ENCODE peak calls at places on chromosome 1, in six cellular contexts. One of them, this sample, is unnamed.

GRCh38 chr1:21669287-21670058 is at the start of gene RAP1GAP:
- DNase-seq in stimulated activated CD8-positive, alpha-beta memory T cell treated with anti-CD3 and anti-CD28 coated beads, Interleukin-2, amount 100 ng/mL, for 48 hours: no peak
- DNase-seq in lung microvascular endothelial cell: no peak
- DNase-seq in ELF-1: peak; percentile 61
- DNase-seq in activated CD4-positive, alpha-beta T cell treated with anti-CD3 and anti-CD28 coated beads, Interleukin-2, amount 10 ng/mL, durations not matched to agents 7 days and 5 days: peak; percentile 34
- DNase-seq in brain microvascular endothelial cell: no peak
- DNase-seq in this sample: peak; percentile 33

GRCh38 chr1:168435439-168435838 is 108.4 kb downstream of the XCL2 start:
- DNase-seq in brain microvascular endothelial cell: no peak
- DNase-seq in activated CD4-positive, alpha-beta T cell treated with anti-CD3 and anti-CD28 coated beads, Interleukin-2, amount 10 ng/mL, durations not matched to agents 7 days and 5 days: no peak
- DNase-seq in lung microvascular endothelial cell: no peak
- DNase-seq in ELF-1: no peak
- DNase-seq in stimulated activated CD8-positive, alpha-beta memory T cell treated with anti-CD3 and anti-CD28 coated beads, Interleukin-2, amount 100 ng/mL, for 48 hours: no peak
- DNase-seq in this sample: no peak

GRCh38 chr1:33815061-33815460 is 48.8 kb upstream of the HMGB4 start:
- DNase-seq in activated CD4-positive, alpha-beta T cell treated with anti-CD3 and anti-CD28 coated beads, Interleukin-2, amount 10 ng/mL, durations not matched to agents 7 days and 5 days: no peak
- DNase-seq in brain microvascular endothelial cell: peak; percentile 1
- DNase-seq in lung microvascular endothelial cell: no peak
- DNase-seq in stimulated activated CD8-positive, alpha-beta memory T cell treated with anti-CD3 and anti-CD28 coated beads, Interleukin-2, amount 100 ng/mL, for 48 hours: no peak
- DNase-seq in ELF-1: no peak
- DNase-seq in this sample: peak; percentile 2

GRCh38 chr1:43329995-43330751 is 7.4 kb upstream of the MPL start:
- DNase-seq in activated CD4-positive, alpha-beta T cell treated with anti-CD3 and anti-CD28 coated beads, Interleukin-2, amount 10 ng/mL, durations not matched to agents 7 days and 5 days: no peak
- DNase-seq in lung microvascular endothelial cell: peak; percentile 93
- DNase-seq in brain microvascular endothelial cell: peak; percentile 89
- DNase-seq in ELF-1: peak; percentile 76
- DNase-seq in stimulated activated CD8-positive, alpha-beta memory T cell treated with anti-CD3 and anti-CD28 coated beads, Interleukin-2, amount 100 ng/mL, for 48 hours: peak; percentile 44
- DNase-seq in this sample: peak; percentile 82

GRCh38 chr1:229040630-229041358 is 230.1 kb upstream of the RAB4A start:
- DNase-seq in ELF-1: no peak
- DNase-seq in lung microvascular endothelial cell: no peak
- DNase-seq in activated CD4-positive, alpha-beta T cell treated with anti-CD3 and anti-CD28 coated beads, Interleukin-2, amount 10 ng/mL, durations not matched to agents 7 days and 5 days: no peak
- DNase-seq in brain microvascular endothelial cell: no peak
- DNase-seq in stimulated activated CD8-positive, alpha-beta memory T cell treated with anti-CD3 and anti-CD28 coated beads, Interleukin-2, amount 100 ng/mL, for 48 hours: no peak
- DNase-seq in this sample: no peak

GRCh38 chr1:183139281-183139942 is 46.7 kb upstream of the LAMC2 start:
- DNase-seq in lung microvascular endothelial cell: peak; percentile 93
- DNase-seq in brain microvascular endothelial cell: no peak
- DNase-seq in ELF-1: no peak
- DNase-seq in activated CD4-positive, alpha-beta T cell treated with anti-CD3 and anti-CD28 coated beads, Interleukin-2, amount 10 ng/mL, durations not matched to agents 7 days and 5 days: no peak
- DNase-seq in stimulated activated CD8-positive, alpha-beta memory T cell treated with anti-CD3 and anti-CD28 coated beads, Interleukin-2, amount 100 ng/mL, for 48 hours: no peak
- DNase-seq in this sample: peak; percentile 61

GRCh38 chr1:107993920-107994319 is 28.9 kb upstream of the VAV3 start:
- DNase-seq in stimulated activated CD8-positive, alpha-beta memory T cell treated with anti-CD3 and anti-CD28 coated beads, Interleukin-2, amount 100 ng/mL, for 48 hours: no peak
- DNase-seq in brain microvascular endothelial cell: no peak
- DNase-seq in activated CD4-positive, alpha-beta T cell treated with anti-CD3 and anti-CD28 coated beads, Interleukin-2, amount 10 ng/mL, durations not matched to agents 7 days and 5 days: no peak
- DNase-seq in lung microvascular endothelial cell: peak; percentile 10
- DNase-seq in ELF-1: no peak
- DNase-seq in this sample: peak; percentile 9

GRCh38 chr1:68128157-68128556 is 77.7 kb upstream of the DIRAS3 start:
- DNase-seq in brain microvascular endothelial cell: peak; percentile 60
- DNase-seq in stimulated activated CD8-positive, alpha-beta memory T cell treated with anti-CD3 and anti-CD28 coated beads, Interleukin-2, amount 100 ng/mL, for 48 hours: no peak
- DNase-seq in lung microvascular endothelial cell: peak; percentile 46
- DNase-seq in ELF-1: peak; percentile 51
- DNase-seq in activated CD4-positive, alpha-beta T cell treated with anti-CD3 and anti-CD28 coated beads, Interleukin-2, amount 10 ng/mL, durations not matched to agents 7 days and 5 days: no peak
- DNase-seq in this sample: peak; percentile 27

GRCh38 chr1:24018611-24019580 is 38.8 kb upstream of the SRSF10 start:
- DNase-seq in brain microvascular endothelial cell: peak; percentile 100
- DNase-seq in activated CD4-positive, alpha-beta T cell treated with anti-CD3 and anti-CD28 coated beads, Interleukin-2, amount 10 ng/mL, durations not matched to agents 7 days and 5 days: no peak
- DNase-seq in lung microvascular endothelial cell: peak; percentile 99
- DNase-seq in ELF-1: peak; percentile 85
- DNase-seq in stimulated activated CD8-positive, alpha-beta memory T cell treated with anti-CD3 and anti-CD28 coated beads, Interleukin-2, amount 100 ng/mL, for 48 hours: no peak
- DNase-seq in this sample: peak; percentile 100

GRCh38 chr1:70745199-70745598 is 302.4 kb downstream of the PTGER3 start:
- DNase-seq in activated CD4-positive, alpha-beta T cell treated with anti-CD3 and anti-CD28 coated beads, Interleukin-2, amount 10 ng/mL, durations not matched to agents 7 days and 5 days: no peak
- DNase-seq in lung microvascular endothelial cell: peak; percentile 0
- DNase-seq in brain microvascular endothelial cell: no peak
- DNase-seq in stimulated activated CD8-positive, alpha-beta memory T cell treated with anti-CD3 and anti-CD28 coated beads, Interleukin-2, amount 100 ng/mL, for 48 hours: no peak
- DNase-seq in ELF-1: peak; percentile 40
- DNase-seq in this sample: no peak

GRCh38 chr1:153985341-153985912 is 712 bp downstream of the RAB13 start:
- DNase-seq in stimulated activated CD8-positive, alpha-beta memory T cell treated with anti-CD3 and anti-CD28 coated beads, Interleukin-2, amount 100 ng/mL, for 48 hours: peak; percentile 38
- DNase-seq in lung microvascular endothelial cell: peak; percentile 74
- DNase-seq in ELF-1: no peak
- DNase-seq in brain microvascular endothelial cell: peak; percentile 62
- DNase-seq in activated CD4-positive, alpha-beta T cell treated with anti-CD3 and anti-CD28 coated beads, Interleukin-2, amount 10 ng/mL, durations not matched to agents 7 days and 5 days: no peak
- DNase-seq in this sample: peak; percentile 93

GRCh38 chr1:183812686-183813569 is 8.0 kb downstream of the RGL1 start:
- DNase-seq in stimulated activated CD8-positive, alpha-beta memory T cell treated with anti-CD3 and anti-CD28 coated beads, Interleukin-2, amount 100 ng/mL, for 48 hours: no peak
- DNase-seq in ELF-1: peak; percentile 86
- DNase-seq in brain microvascular endothelial cell: peak; percentile 74
- DNase-seq in activated CD4-positive, alpha-beta T cell treated with anti-CD3 and anti-CD28 coated beads, Interleukin-2, amount 10 ng/mL, durations not matched to agents 7 days and 5 days: no peak
- DNase-seq in lung microvascular endothelial cell: no peak
- DNase-seq in this sample: peak; percentile 75

GRCh38 chr1:99943238-99943794 is 26.5 kb upstream of the SLC35A3 start:
- DNase-seq in activated CD4-positive, alpha-beta T cell treated with anti-CD3 and anti-CD28 coated beads, Interleukin-2, amount 10 ng/mL, durations not matched to agents 7 days and 5 days: no peak
- DNase-seq in brain microvascular endothelial cell: peak; percentile 23
- DNase-seq in stimulated activated CD8-positive, alpha-beta memory T cell treated with anti-CD3 and anti-CD28 coated beads, Interleukin-2, amount 100 ng/mL, for 48 hours: no peak
- DNase-seq in ELF-1: peak; percentile 47
- DNase-seq in lung microvascular endothelial cell: no peak
- DNase-seq in this sample: peak; percentile 75

GRCh38 chr1:113538225-113538624 is 147.9 kb downstream of the MAGI3 start:
- DNase-seq in brain microvascular endothelial cell: no peak
- DNase-seq in stimulated activated CD8-positive, alpha-beta memory T cell treated with anti-CD3 and anti-CD28 coated beads, Interleukin-2, amount 100 ng/mL, for 48 hours: no peak
- DNase-seq in ELF-1: no peak
- DNase-seq in lung microvascular endothelial cell: peak; percentile 7
- DNase-seq in activated CD4-positive, alpha-beta T cell treated with anti-CD3 and anti-CD28 coated beads, Interleukin-2, amount 10 ng/mL, durations not matched to agents 7 days and 5 days: no peak
- DNase-seq in this sample: peak; percentile 28

GRCh38 chr1:19728413-19729145 is 63.9 kb downstream of the HTR6 start:
- DNase-seq in stimulated activated CD8-positive, alpha-beta memory T cell treated with anti-CD3 and anti-CD28 coated beads, Interleukin-2, amount 100 ng/mL, for 48 hours: no peak
- DNase-seq in activated CD4-positive, alpha-beta T cell treated with anti-CD3 and anti-CD28 coated beads, Interleukin-2, amount 10 ng/mL, durations not matched to agents 7 days and 5 days: no peak
- DNase-seq in lung microvascular endothelial cell: no peak
- DNase-seq in brain microvascular endothelial cell: no peak
- DNase-seq in ELF-1: no peak
- DNase-seq in this sample: no peak

GRCh38 chr1:41806472-41807155 is 112.1 kb downstream of the HIVEP3 start:
- DNase-seq in stimulated activated CD8-positive, alpha-beta memory T cell treated with anti-CD3 and anti-CD28 coated beads, Interleukin-2, amount 100 ng/mL, for 48 hours: peak; percentile 56
- DNase-seq in lung microvascular endothelial cell: no peak
- DNase-seq in brain microvascular endothelial cell: no peak
- DNase-seq in ELF-1: no peak
- DNase-seq in activated CD4-positive, alpha-beta T cell treated with anti-CD3 and anti-CD28 coated beads, Interleukin-2, amount 10 ng/mL, durations not matched to agents 7 days and 5 days: peak; percentile 59
- DNase-seq in this sample: no peak

This sample was measured in cardiac fibroblast.